ENCODE peak calls at places on chromosomes 16 and 17, in nine cellular contexts. One of them, this sample, is unnamed.

GRCh38 chr17:4313482-4314114 is 49.8 kb upstream of the ANKFY1 start:
- DNase-seq in A549: no peak
- DNase-seq in H1: no peak
- DNase-seq in stomach: no peak
- DNase-seq in transverse colon: no peak
- DNase-seq in K562: no peak
- DNase-seq in tibial nerve: no peak
- DNase-seq in sigmoid colon: no peak
- DNase-seq in GM12878: no peak
- DNase-seq in this sample: no peak

GRCh38 chr16:69469807-69470561 is 45.6 kb downstream of the CYB5B start:
- DNase-seq in A549: no peak
- DNase-seq in H1: no peak
- DNase-seq in stomach: no peak
- DNase-seq in transverse colon: no peak
- DNase-seq in K562: no peak
- DNase-seq in tibial nerve: no peak
- DNase-seq in sigmoid colon: no peak
- DNase-seq in GM12878: peak
- DNase-seq in this sample: no peak

GRCh38 chr17:49438885-49439284 is 24.2 kb upstream of the PHB1 start:
- DNase-seq in A549: no peak
- DNase-seq in H1: no peak
- DNase-seq in stomach: no peak
- DNase-seq in transverse colon: no peak
- DNase-seq in K562: no peak
- DNase-seq in tibial nerve: no peak
- DNase-seq in sigmoid colon: no peak
- DNase-seq in GM12878: no peak
- DNase-seq in this sample: no peak

GRCh38 chr17:79771276-79771675 is 6.7 kb upstream of the CBX2 start:
- DNase-seq in A549: no peak
- DNase-seq in H1: no peak
- DNase-seq in stomach: no peak
- DNase-seq in transverse colon: no peak
- DNase-seq in K562: no peak
- DNase-seq in tibial nerve: no peak
- DNase-seq in sigmoid colon: no peak
- DNase-seq in GM12878: no peak
- DNase-seq in this sample: no peak

GRCh38 chr17:4427505-4427904 is 6.2 kb upstream of the SPNS3 start:
- DNase-seq in A549: no peak
- DNase-seq in H1: no peak
- DNase-seq in stomach: no peak
- DNase-seq in transverse colon: no peak
- DNase-seq in K562: no peak
- DNase-seq in tibial nerve: no peak
- DNase-seq in sigmoid colon: no peak
- DNase-seq in GM12878: no peak
- DNase-seq in this sample: no peak

GRCh38 chr17:30584810-30585209 is 107.6 kb downstream of the GOSR1 start:
- DNase-seq in A549: no peak
- DNase-seq in H1: no peak
- DNase-seq in stomach: no peak
- DNase-seq in transverse colon: no peak
- DNase-seq in K562: peak
- DNase-seq in tibial nerve: no peak
- DNase-seq in sigmoid colon: no peak
- DNase-seq in GM12878: no peak
- DNase-seq in this sample: no peak

GRCh38 chr16:85088570-85089214 is 23.6 kb downstream of the CIBAR2 start:
- DNase-seq in A549: no peak
- DNase-seq in H1: no peak
- DNase-seq in stomach: no peak
- DNase-seq in transverse colon: no peak
- DNase-seq in K562: no peak
- DNase-seq in tibial nerve: no peak
- DNase-seq in sigmoid colon: no peak
- DNase-seq in GM12878: no peak
- DNase-seq in this sample: no peak

GRCh38 chr16:77657016-77657415 is 65.3 kb upstream of the NUDT7 start:
- DNase-seq in A549: no peak
- DNase-seq in H1: no peak
- DNase-seq in stomach: no peak
- DNase-seq in transverse colon: no peak
- DNase-seq in K562: peak
- DNase-seq in tibial nerve: no peak
- DNase-seq in sigmoid colon: no peak
- DNase-seq in GM12878: no peak
- DNase-seq in this sample: no peak

GRCh38 chr17:31158741-31159377 is 64.1 kb downstream of the NF1 start:
- DNase-seq in A549: no peak
- DNase-seq in H1: no peak
- DNase-seq in stomach: no peak
- DNase-seq in transverse colon: no peak
- DNase-seq in K562: no peak
- DNase-seq in tibial nerve: no peak
- DNase-seq in sigmoid colon: no peak
- DNase-seq in GM12878: no peak
- DNase-seq in this sample: no peak

GRCh38 chr16:90057738-90058173 is 19.4 kb downstream of the PRDM7 start:
- DNase-seq in A549: no peak
- DNase-seq in H1: no peak
- DNase-seq in stomach: no peak
- DNase-seq in transverse colon: no peak
- DNase-seq in K562: peak
- DNase-seq in tibial nerve: no peak
- DNase-seq in sigmoid colon: no peak
- DNase-seq in GM12878: no peak
- DNase-seq in this sample: no peak

GRCh38 chr16:1102921-1103648 is 7.0 kb upstream of the C1QTNF8 start:
- DNase-seq in A549: peak
- DNase-seq in H1: no peak
- DNase-seq in stomach: peak
- DNase-seq in transverse colon: peak
- DNase-seq in K562: peak
- DNase-seq in tibial nerve: no peak
- DNase-seq in sigmoid colon: no peak
- DNase-seq in GM12878: no peak
- DNase-seq in this sample: peak

GRCh38 chr16:19746561-19746960 is 28.5 kb downstream of the IQCK start:
- DNase-seq in A549: no peak
- DNase-seq in H1: no peak
- DNase-seq in stomach: no peak
- DNase-seq in transverse colon: no peak
- DNase-seq in K562: no peak
- DNase-seq in tibial nerve: no peak
- DNase-seq in sigmoid colon: no peak
- DNase-seq in GM12878: no peak
- DNase-seq in this sample: no peak

GRCh38 chr16:27430923-27431484 is 29.0 kb downstream of the IL21R start:
- DNase-seq in A549: no peak
- DNase-seq in H1: no peak
- DNase-seq in stomach: peak
- DNase-seq in transverse colon: no peak
- DNase-seq in K562: peak
- DNase-seq in tibial nerve: no peak
- DNase-seq in sigmoid colon: peak
- DNase-seq in GM12878: no peak
- DNase-seq in this sample: no peak

GRCh38 chr16:12439443-12440232 is 364.0 kb downstream of the CPPED1 start:
- DNase-seq in A549: no peak
- DNase-seq in H1: no peak
- DNase-seq in stomach: no peak
- DNase-seq in transverse colon: no peak
- DNase-seq in K562: no peak
- DNase-seq in tibial nerve: no peak
- DNase-seq in sigmoid colon: no peak
- DNase-seq in GM12878: no peak
- DNase-seq in this sample: no peak

GRCh38 chr17:57622886-57623433 is 122.1 kb downstream of the CCDC182 start:
- DNase-seq in A549: peak
- DNase-seq in H1: no peak
- DNase-seq in stomach: no peak
- DNase-seq in transverse colon: no peak
- DNase-seq in K562: no peak
- DNase-seq in tibial nerve: no peak
- DNase-seq in sigmoid colon: no peak
- DNase-seq in GM12878: peak
- DNase-seq in this sample: peak

DNA sequence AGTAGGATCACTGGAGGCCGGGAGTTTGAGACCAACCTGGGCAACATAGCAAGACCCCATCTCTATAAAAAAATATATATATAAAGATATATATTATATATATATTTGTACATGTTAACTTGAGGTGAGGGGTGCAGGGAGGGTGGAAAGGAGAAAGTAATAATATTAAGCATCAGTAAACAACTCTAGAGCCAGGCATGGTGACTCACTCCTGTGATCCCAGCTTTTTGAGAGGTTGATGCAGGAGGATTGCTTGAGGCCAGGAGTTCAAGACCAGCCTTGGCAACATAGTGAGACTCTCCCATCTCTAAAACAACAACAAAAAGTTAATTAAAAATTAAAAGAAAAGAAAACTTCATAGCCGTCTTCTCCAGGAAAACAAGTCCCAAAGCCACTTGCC is 61.7 kb upstream of the SMURF2 start:
- DNase-seq in A549: no peak
- DNase-seq in H1: no peak
- DNase-seq in stomach: no peak
- DNase-seq in transverse colon: no peak
- DNase-seq in K562: no peak
- DNase-seq in tibial nerve: no peak
- DNase-seq in sigmoid colon: peak
- DNase-seq in GM12878: no peak
- DNase-seq in this sample: no peak
- TF ChIP-seq POLR2A in A549: no peak
- TF ChIP-seq POLR2A in H1: no peak
- TF ChIP-seq POLR2A in stomach: no peak
- TF ChIP-seq POLR2A in transverse colon: no peak
- TF ChIP-seq POLR2A in K562: no peak
- TF ChIP-seq POLR2A in tibial nerve: no peak
- TF ChIP-seq POLR2A in sigmoid colon: no peak
- TF ChIP-seq POLR2A in GM12878: no peak
- TF ChIP-seq POLR2A in this sample: no peak

GRCh38 chr17:74280093-74280513 is 6.1 kb downstream of the DNAI2 start:
- DNase-seq in A549: no peak
- DNase-seq in H1: no peak
- DNase-seq in stomach: no peak
- DNase-seq in transverse colon: peak
- DNase-seq in K562: no peak
- DNase-seq in tibial nerve: no peak
- DNase-seq in sigmoid colon: no peak
- DNase-seq in GM12878: no peak
- DNase-seq in this sample: no peak

GRCh38 chr17:74281799-74282198 is 7.8 kb downstream of the DNAI2 start:
- DNase-seq in A549: no peak
- DNase-seq in H1: no peak
- DNase-seq in stomach: no peak
- DNase-seq in transverse colon: no peak
- DNase-seq in K562: no peak
- DNase-seq in tibial nerve: no peak
- DNase-seq in sigmoid colon: no peak
- DNase-seq in GM12878: no peak
- DNase-seq in this sample: no peak

GRCh38 chr17:74287203-74287602 is 13.2 kb downstream of the DNAI2 start:
- DNase-seq in A549: no peak
- DNase-seq in H1: no peak
- DNase-seq in stomach: no peak
- DNase-seq in transverse colon: no peak
- DNase-seq in K562: no peak
- DNase-seq in tibial nerve: no peak
- DNase-seq in sigmoid colon: no peak
- DNase-seq in GM12878: no peak
- DNase-seq in this sample: no peak

GRCh38 chr17:74283371-74283673 is 9.3 kb downstream of the DNAI2 start:
- DNase-seq in A549: no peak
- DNase-seq in H1: no peak
- DNase-seq in stomach: no peak
- DNase-seq in transverse colon: no peak
- DNase-seq in K562: no peak
- DNase-seq in tibial nerve: no peak
- DNase-seq in sigmoid colon: no peak
- DNase-seq in GM12878: no peak
- DNase-seq in this sample: no peak

GRCh38 chr17:74282587-74283370 is 8.7 kb downstream of the DNAI2 start:
- DNase-seq in A549: no peak
- DNase-seq in H1: no peak
- DNase-seq in stomach: no peak
- DNase-seq in transverse colon: no peak
- DNase-seq in K562: peak
- DNase-seq in tibial nerve: no peak
- DNase-seq in sigmoid colon: no peak
- DNase-seq in GM12878: peak
- DNase-seq in this sample: no peak
- TF ChIP-seq EP300 in A549: no peak
- TF ChIP-seq EP300 in H1: no peak
- TF ChIP-seq EP300 in stomach: no peak
- TF ChIP-seq EP300 in transverse colon: no peak
- TF ChIP-seq EP300 in K562: peak
- TF ChIP-seq EP300 in tibial nerve: no peak
- TF ChIP-seq EP300 in sigmoid colon: no peak
- TF ChIP-seq EP300 in GM12878: peak
- TF ChIP-seq EP300 in this sample: no peak

GRCh38 chr16:2437032-2437790 is 8.0 kb downstream of the CCNF start:
- DNase-seq in A549: no peak
- DNase-seq in H1: no peak
- DNase-seq in stomach: no peak
- DNase-seq in transverse colon: no peak
- DNase-seq in K562: no peak
- DNase-seq in tibial nerve: no peak
- DNase-seq in sigmoid colon: peak
- DNase-seq in GM12878: no peak
- DNase-seq in this sample: peak
- TF ChIP-seq POLR2A in A549: no peak
- TF ChIP-seq POLR2A in H1: no peak
- TF ChIP-seq POLR2A in stomach: no peak
- TF ChIP-seq POLR2A in transverse colon: no peak
- TF ChIP-seq POLR2A in K562: no peak
- TF ChIP-seq POLR2A in tibial nerve: no peak
- TF ChIP-seq POLR2A in sigmoid colon: no peak
- TF ChIP-seq POLR2A in GM12878: peak
- TF ChIP-seq POLR2A in this sample: no peak

DNA sequence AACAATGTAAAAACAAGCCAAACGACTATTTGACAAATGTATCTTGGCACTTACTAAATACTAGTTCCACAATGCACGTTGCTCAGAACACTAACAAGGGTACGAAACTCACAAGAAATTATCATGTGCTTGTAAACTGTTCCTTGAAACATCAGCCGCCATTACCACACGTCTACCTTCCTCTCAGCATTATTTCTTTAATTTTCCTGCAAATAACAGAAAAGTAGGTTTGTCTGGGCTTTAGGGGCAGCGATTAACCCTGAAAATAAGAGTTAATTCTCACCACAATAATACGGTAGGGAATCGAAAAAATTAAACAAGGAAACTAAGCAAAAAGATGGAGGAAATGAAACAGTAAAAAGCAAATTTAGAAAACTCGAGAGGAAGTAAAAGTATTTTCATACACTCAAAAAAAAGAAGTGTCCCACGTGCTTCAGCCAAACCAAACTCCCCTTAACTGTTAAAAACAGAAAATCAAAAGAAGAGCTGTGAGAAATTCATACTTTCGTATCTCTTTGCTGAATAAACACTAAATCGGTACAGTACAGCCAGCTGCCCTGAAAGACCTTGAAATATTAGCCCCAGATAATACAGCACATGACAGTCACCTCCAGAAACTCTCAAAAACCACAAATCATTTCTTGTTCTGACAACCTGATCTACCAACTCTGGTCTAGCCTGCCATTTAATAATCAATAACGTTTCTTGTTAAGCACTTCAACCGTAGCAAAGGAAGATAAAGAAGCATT is 1.2 kb downstream of the ARHGAP17 start:
- DNase-seq in A549: no peak
- DNase-seq in H1: no peak
- DNase-seq in stomach: no peak
- DNase-seq in transverse colon: no peak
- DNase-seq in K562: no peak
- DNase-seq in tibial nerve: no peak
- DNase-seq in sigmoid colon: no peak
- DNase-seq in GM12878: peak
- DNase-seq in this sample: no peak
- TF ChIP-seq EP300 in A549: no peak
- TF ChIP-seq EP300 in H1: no peak
- TF ChIP-seq EP300 in stomach: no peak
- TF ChIP-seq EP300 in transverse colon: no peak
- TF ChIP-seq EP300 in K562: no peak
- TF ChIP-seq EP300 in tibial nerve: no peak
- TF ChIP-seq EP300 in sigmoid colon: no peak
- TF ChIP-seq EP300 in GM12878: peak
- TF ChIP-seq EP300 in this sample: no peak

This sample was measured in ovary.